ENCODE peak calls at places on chromosome 12, in ten cellular contexts. X is GM03348; O is RCC 7860; M is stimulated activated CD4-positive, alpha-beta T cell treated with anti-CD3 and anti-CD28 coated beads, Interleukin-4, amount 100 ng/mL, for 1 hour; B is Right ventricle myocardium superior; L is stimulated activated effector memory CD8-positive, alpha-beta T cell treated with anti-CD3 and anti-CD28 coated beads, Interleukin-12 subunit alpha, Interleukin-12 subunit beta, amount 100 ng/mL, for 72 hours; K is left ventricle myocardium superior; I is sigmoid colon; P is GM18507; V is stromal cell of bone marrow. F is an unnamed sample.

GRCh38 chr12:126784328-126784921 is 1482.5 kb upstream of the TMEM132C start:
- DNase-seq in P (no peak), L (no peak), I (no peak), X (peak; percentile 66), O (peak; percentile 28), V (peak; percentile 45), K (peak; percentile 39), M (peak; percentile 31), B (peak; percentile 41), F (no peak)

GRCh38 chr12:8662592-8662991 is at the start of gene MFAP5:
- DNase-seq in L (no peak), V (peak; percentile 66), K (no peak), B (no peak), O (no peak), M (no peak), P (no peak), X (peak; percentile 78), I (peak; percentile 73), F (no peak)

GRCh38 chr12:68176252-68176651 is 16.7 kb upstream of the IFNG start:
- DNase-seq in I (no peak), M (no peak), X (no peak), P (no peak), L (no peak), B (no peak), O (no peak), K (no peak), V (no peak), F (no peak)

GRCh38 chr12:93563807-93564538 is 8.5 kb upstream of the SOCS2 start:
- DNase-seq in I (no peak), M (no peak), K (no peak), B (no peak), L (no peak), O (peak; percentile 95), P (no peak), V (no peak), X (peak; percentile 8), F (no peak)

GRCh38 chr12:127191124-127191523 is 1075.8 kb upstream of the TMEM132C start:
- DNase-seq in V (peak; percentile 66), B (no peak), X (peak; percentile 58), O (peak; percentile 36), M (no peak), K (no peak), L (no peak), I (no peak), P (no peak), F (no peak)

GRCh38 chr12:103956515-103957027 is 9.1 kb upstream of the TDG start:
- DNase-seq in M (no peak), K (no peak), P (peak; percentile 5), L (no peak), X (peak; percentile 39), V (no peak), I (no peak), O (no peak), B (no peak), F (no peak)

GRCh38 chr12:101581190-101581589 is 13.6 kb upstream of the MYBPC1 start:
- DNase-seq in V (no peak), M (no peak), L (no peak), P (no peak), B (no peak), K (no peak), O (no peak), X (no peak), I (no peak), F (no peak)

GRCh38 chr12:48580831-48581230 is 11.0 kb upstream of the LALBA start:
- DNase-seq in X (no peak), I (no peak), V (no peak), M (no peak), L (no peak), B (no peak), P (no peak), O (no peak), K (no peak), F (no peak)

GRCh38 chr12:43282106-43282505 is 269.9 kb downstream of the ADAMTS20 start:
- DNase-seq in P (no peak), B (no peak), V (no peak), X (peak; percentile 22), O (peak; percentile 29), M (no peak), L (no peak), K (no peak), I (no peak), F (peak; percentile 76)